ENCODE peak calls at places on chromosomes 12 and 14, in ten cellular contexts. M is fibroblast of lung, H is trophoblast cell, R is ovary, A is uterus, E is Panc1, Z is adrenal gland, Q is HCT116, W is RWPE1, S is AG04450. C is an unnamed sample.

GRCh38 chr12:124759841-124760508 is 103.7 kb downstream of the SCARB1 start:
- DNase-seq in E (no peak), H (peak; percentile 58), W (no peak), A (no peak), M (peak; percentile 78), Z (no peak), Q (no peak), R (no peak), S (no peak), C (no peak)

GRCh38 chr14:103703433-103704385 is 11.5 kb downstream of the XRCC3 start:
- DNase-seq in R (no peak), W (no peak), A (no peak), Z (no peak), S (no peak), E (no peak), Q (no peak), M (no peak), H (no peak), C (no peak)

GRCh38 chr12:50753232-50753769 is 10.6 kb upstream of the ATF1 start:
- DNase-seq in R (no peak), Z (no peak), Q (no peak), M (no peak), A (no peak), E (no peak), W (no peak), H (no peak), S (no peak), C (no peak)

GRCh38 chr12:19239616-19240234 is 110.2 kb downstream of the PLEKHA5 start:
- DNase-seq in Q (no peak), H (no peak), W (no peak), S (no peak), M (peak; percentile 83), Z (peak; percentile 33), R (no peak), A (no peak), E (no peak), C (no peak)

GRCh38 chr12:118330421-118331018 is 42.2 kb downstream of the TAOK3 start:
- DNase-seq in S (peak; percentile 61), R (no peak), E (no peak), Q (no peak), W (no peak), Z (no peak), M (peak; percentile 76), A (no peak), H (peak; percentile 81), C (no peak)

GRCh38 chr14:22002860-22003284 is 329.3 kb upstream of the OR4E1 start:
- DNase-seq in W (no peak), S (no peak), E (no peak), Q (peak; percentile 16), Z (no peak), R (no peak), A (no peak), H (no peak), M (no peak), C (no peak)

GRCh38 chr12:87157791-87158190 is 871.4 kb downstream of the C12orf50 start:
- DNase-seq in A (no peak), R (no peak), S (peak; percentile 86), H (peak; percentile 64), Z (no peak), W (peak; percentile 70), E (no peak), M (peak; percentile 98), Q (no peak), C (no peak)

GRCh38 chr12:89073027-89073398 is 279.3 kb downstream of the DUSP6 start:
- DNase-seq in H (no peak), A (no peak), Q (no peak), Z (no peak), M (peak; percentile 88), R (no peak), W (no peak), E (no peak), S (peak; percentile 65), C (no peak)

GRCh38 chr14:95407342-95407741 is 87.6 kb upstream of the CLMN start:
- DNase-seq in W (no peak), H (no peak), M (no peak), Q (no peak), E (no peak), R (no peak), S (no peak), Z (no peak), A (peak; percentile 35), C (no peak)

GRCh38 chr12:76031081-76031413 is 529 bp downstream of the PHLDA1 start:
- DNase-seq in M (no peak), E (no peak), A (no peak), S (no peak), W (no peak), R (no peak), H (no peak), Z (no peak), Q (no peak), C (peak; percentile 31)

GRCh38 chr12:76031414-76032042 is at the start of gene PHLDA1:
- DNase-seq in M (peak; percentile 96), A (peak; percentile 94), Z (peak; percentile 96), E (no peak), W (peak; percentile 92), S (peak; percentile 97), H (peak; percentile 98), Q (peak; percentile 77), R (peak; percentile 92), C (peak; percentile 89)

GRCh38 chr12:76030378-76031080 is 1.0 kb downstream of the PHLDA1 start:
- DNase-seq in E (no peak), Z (peak; percentile 50), A (peak; percentile 37), Q (no peak), R (peak; percentile 32), W (peak; percentile 13), M (peak; percentile 57), H (peak; percentile 58), S (no peak), C (peak; percentile 72)

GRCh38 chr12:76028649-76029277 is 2.8 kb downstream of the PHLDA1 start:
- DNase-seq in Z (no peak), R (no peak), E (no peak), S (no peak), Q (no peak), A (no peak), W (no peak), H (no peak), M (no peak), C (no peak)

GRCh38 chr12:76029982-76030377 is 1.6 kb downstream of the PHLDA1 start:
- DNase-seq in Q (no peak), Z (peak; percentile 34), S (no peak), M (peak; percentile 42), A (no peak), R (no peak), H (peak; percentile 42), W (no peak), E (no peak), C (no peak)
- H3K27ac ChIP-seq in Q (peak overlapping the region; percentile 88), Z (peak overlapping the region; percentile 89), S (peak overlapping the region; percentile 96), M (peak overlapping the region; percentile 97), A (peak overlapping the region; percentile 97), R (no peak overlapping the region), H (no peak overlapping the region), W (peak overlapping the region; percentile 95), E (peak overlapping the region; percentile 100), C (peak overlapping the region; percentile 99)

DNA sequence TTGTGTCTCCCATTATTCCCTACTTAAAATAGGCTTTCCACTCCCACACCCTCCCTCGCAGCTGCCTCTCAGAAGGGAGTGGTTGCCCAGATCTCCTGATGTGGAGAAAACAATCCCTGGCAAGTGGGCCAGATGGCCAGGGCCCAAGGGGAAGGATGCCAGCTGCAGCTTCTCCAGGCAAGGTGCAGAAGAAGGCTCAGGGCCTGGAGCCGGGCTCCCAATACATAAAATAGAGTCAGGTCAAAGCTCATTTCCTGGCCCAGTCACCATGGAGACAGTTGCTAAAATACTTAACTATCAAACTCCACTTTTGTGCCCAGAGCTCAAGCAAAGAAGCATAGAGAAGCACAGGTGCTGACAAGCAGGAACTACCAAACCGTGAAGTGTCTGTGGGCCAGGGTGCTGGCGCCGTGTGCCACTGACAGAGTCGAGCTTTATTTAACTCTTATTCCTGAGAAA is 45.7 kb upstream of the ITPR2 start:
- DNase-seq in Z (peak; percentile 69), M (peak; percentile 25), W (no peak), A (peak; percentile 90), S (no peak), R (peak; percentile 49), E (no peak), H (no peak), Q (no peak), C (peak; percentile 68)
- H3K27ac ChIP-seq in Z (no peak overlapping the region), M (no peak overlapping the region), W (peak overlapping the region; percentile 67), A (peak overlapping the region; percentile 44), S (no peak overlapping the region), R (no peak overlapping the region), E (no peak overlapping the region), H (no peak overlapping the region), Q (no peak overlapping the region), C (no peak overlapping the region)

DNA sequence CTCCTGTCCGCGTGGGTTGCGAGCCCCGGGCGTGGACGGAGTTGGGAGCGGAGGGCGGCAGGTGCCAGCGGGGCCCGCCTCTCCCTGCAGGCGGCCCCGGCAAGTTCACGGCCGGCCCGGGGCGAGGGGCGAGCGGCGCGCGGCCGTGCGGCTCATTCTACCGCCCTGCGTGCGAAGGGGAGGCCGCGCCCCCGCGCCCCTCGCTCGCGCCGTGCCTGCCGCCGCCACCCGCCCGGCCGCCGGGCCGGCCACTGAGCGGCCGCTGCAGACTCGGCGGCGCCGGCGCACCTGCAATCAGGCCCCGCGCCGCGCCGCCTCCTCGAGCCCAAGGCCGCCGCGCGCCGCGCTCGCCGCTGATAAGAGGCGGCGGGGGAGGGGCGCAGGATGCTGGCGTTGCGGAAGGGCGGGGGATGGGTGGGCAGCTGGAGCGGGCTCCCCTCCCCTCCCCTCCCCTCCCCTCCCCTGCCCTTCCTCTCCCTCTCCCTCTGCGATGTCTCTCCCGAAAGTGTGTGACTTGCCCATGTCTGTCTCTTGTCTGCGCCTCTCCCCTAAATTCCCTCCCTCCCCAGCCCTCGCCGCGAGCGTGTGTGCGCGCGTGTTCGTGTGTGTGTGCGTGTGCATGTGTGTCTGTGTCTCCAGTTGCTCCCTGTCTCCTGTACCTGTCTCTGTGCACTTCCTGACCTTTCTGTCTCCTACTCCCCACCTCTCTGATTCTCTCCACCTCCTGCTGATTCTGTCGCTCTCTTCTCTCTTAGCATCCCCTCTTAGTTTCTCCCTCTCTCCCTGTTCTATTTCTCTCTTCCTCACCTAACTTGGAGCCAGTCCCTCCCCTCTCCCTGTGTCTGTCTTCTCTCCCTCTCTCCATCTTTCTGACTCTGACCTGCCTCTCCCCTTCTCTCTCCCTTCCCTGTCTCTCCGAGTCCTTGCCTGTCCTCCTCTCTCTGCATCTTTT is 768.1 kb upstream of the TBX3 start:
- DNase-seq in A (no peak), Z (peak; percentile 60), H (peak; percentile 7), Q (no peak), E (no peak), S (no peak), M (peak; percentile 37), R (peak; percentile 64), W (peak; percentile 23), C (no peak)
- H3K27ac ChIP-seq in A (no peak overlapping the region), Z (no peak overlapping the region), H (peak overlapping the region; percentile 65), Q (no peak overlapping the region), E (no peak overlapping the region), S (no peak overlapping the region), M (no peak overlapping the region), R (no peak overlapping the region), W (no peak overlapping the region), C (no peak overlapping the region)

DNA sequence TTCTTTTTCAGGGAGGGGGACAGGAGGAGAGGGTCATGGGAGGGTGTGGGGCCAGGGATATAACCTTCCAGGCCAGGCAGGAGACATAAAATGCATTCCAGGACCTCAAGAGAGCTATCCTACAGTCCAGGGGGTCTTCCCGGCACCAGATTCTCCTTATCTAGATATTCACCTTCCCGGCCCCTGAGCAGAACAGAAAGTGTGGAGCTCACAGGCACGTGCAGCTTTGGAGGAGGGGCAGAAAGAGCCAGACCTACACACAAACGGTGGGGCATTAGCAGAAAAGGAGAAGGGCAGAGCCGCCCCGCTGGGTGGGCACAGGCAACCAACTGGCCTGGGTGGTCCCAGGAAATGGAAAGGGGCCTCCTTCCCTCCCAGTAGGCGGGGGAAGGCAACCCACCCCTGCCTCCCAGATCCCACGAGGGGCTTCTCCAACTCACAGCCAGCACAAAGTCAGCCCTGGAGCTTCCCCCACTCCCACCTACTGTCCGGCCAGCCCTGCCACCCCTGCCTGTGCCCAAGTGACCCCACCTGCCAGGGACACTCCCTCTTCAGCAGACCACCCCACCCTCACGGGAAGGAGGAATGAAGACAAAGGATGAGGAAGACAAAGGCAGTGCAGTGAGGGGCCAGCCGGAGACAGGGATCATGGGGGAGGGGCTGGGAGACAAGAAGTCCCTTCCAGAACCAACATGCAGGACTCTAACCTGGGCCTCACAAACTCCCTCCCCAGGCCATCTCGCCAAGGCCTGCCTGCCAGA is 33.3 kb downstream of the CCDC85C start:
- DNase-seq in M (no peak), Q (no peak), S (no peak), A (no peak), H (no peak), R (no peak), W (no peak), E (no peak), Z (no peak), C (no peak)
- H3K27ac ChIP-seq in M (no peak overlapping the region), Q (no peak overlapping the region), S (no peak overlapping the region), A (peak overlapping the region; percentile 85), H (peak overlapping the region; percentile 2), R (no peak overlapping the region), W (peak overlapping the region; percentile 95), E (peak overlapping the region; percentile 90), Z (peak overlapping the region; percentile 56), C (peak overlapping the region; percentile 27)